ENCODE peak calls at places on chromosomes 7 and 10, in six cellular contexts. M is PC-9, S is testis, E is H9, Z is ovary, D is WERI-Rb-1. J is an unnamed sample.

GRCh38 chr7:115471891-115472290 is 550.0 kb downstream of the MDFIC start:
- DNase-seq in D (no peak), E (no peak), S (no peak), Z (no peak), M (no peak), J (no peak)

GRCh38 chr7:4882169-4882741 is 1.3 kb downstream of the RADIL start:
- DNase-seq in S (peak; percentile 75), Z (peak; percentile 65), M (peak; percentile 22), D (no peak), E (peak; percentile 71), J (peak; percentile 30)

GRCh38 chr10:35961501-35961900 is 319.4 kb upstream of the FZD8 start:
- DNase-seq in D (no peak), Z (no peak), E (no peak), S (no peak), M (no peak), J (no peak)

GRCh38 chr10:6430581-6430980 is 149.5 kb downstream of the PRKCQ start:
- DNase-seq in M (no peak), Z (no peak), D (no peak), E (no peak), S (no peak), J (no peak)

GRCh38 chr7:18530224-18531179 is 35.0 kb downstream of the HDAC9 start:
- DNase-seq in D (no peak), S (no peak), M (no peak), E (no peak), Z (no peak), J (no peak)

GRCh38 chr10:111093741-111094380 is 17.0 kb downstream of the ADRA2A start:
- DNase-seq in M (no peak), D (no peak), Z (no peak), S (no peak), E (no peak), J (no peak)

GRCh38 chr10:49512121-49512809 is 26.7 kb downstream of the ERCC6 start:
- DNase-seq in D (peak; percentile 6), Z (no peak), S (peak; percentile 22), M (peak; percentile 11), E (no peak), J (no peak)

GRCh38 chr10:4677296-4678021 is 148.5 kb upstream of the AKR1E2 start:
- DNase-seq in E (no peak), M (no peak), S (no peak), D (no peak), Z (no peak), J (no peak)

GRCh38 chr7:138239244-138239643 is 163.0 kb downstream of the AKR1D1 start:
- DNase-seq in E (no peak), Z (no peak), S (no peak), D (no peak), M (no peak), J (no peak)

GRCh38 chr10:26217396-26218105 is 977 bp downstream of the GAD2 start:
- DNase-seq in Z (no peak), M (no peak), E (peak; percentile 73), S (no peak), D (no peak), J (no peak)

GRCh38 chr7:68706291-68706690 is 892.0 kb upstream of the AUTS2 start:
- DNase-seq in D (no peak), M (peak; percentile 27), E (no peak), Z (no peak), S (no peak), J (no peak)

GRCh38 chr10:35409094-35409582 is 72.8 kb downstream of the CCNY start:
- DNase-seq in Z (no peak), M (peak; percentile 30), D (no peak), S (no peak), E (no peak), J (no peak)

GRCh38 chr7:106623846-106624245 is 37.1 kb downstream of the CCDC71L start:
- DNase-seq in M (no peak), D (no peak), Z (no peak), S (no peak), E (no peak), J (no peak)

GRCh38 chr10:92567952-92568600 is 5.8 kb downstream of the IDE start:
- DNase-seq in Z (no peak), M (no peak), D (no peak), S (no peak), E (no peak), J (no peak)

GRCh38 chr7:22452142-22452763 is 47.7 kb downstream of the STEAP1B start:
- DNase-seq in S (peak; percentile 86), M (peak; percentile 56), Z (peak; percentile 46), E (peak; percentile 84), D (peak; percentile 83), J (peak; percentile 81)

GRCh38 chr7:98852826-98853225 is 17.0 kb downstream of the TMEM130 start:
- DNase-seq in E (no peak), D (no peak), Z (no peak), S (no peak), M (no peak), J (no peak)

GRCh38 chr7:75054744-75055527 is 18.7 kb downstream of the RCC1L start:
- DNase-seq in M (peak; percentile 35), E (no peak), Z (peak; percentile 69), S (no peak), D (no peak), J (peak; percentile 33)

GRCh38 chr10:63005246-63005645 is 127.9 kb upstream of the NRBF2 start:
- DNase-seq in E (no peak), Z (no peak), M (no peak), S (no peak), D (no peak), J (no peak)

GRCh38 chr7:39357648-39358047 is 208.6 kb upstream of the YAE1 start:
- DNase-seq in D (peak; percentile 25), E (peak; percentile 47), M (no peak), S (peak; percentile 39), Z (no peak), J (no peak)

GRCh38 chr7:26508917-26509316 is 217.3 kb downstream of the SNX10 start:
- DNase-seq in S (no peak), M (no peak), E (peak; percentile 44), Z (no peak), D (no peak), J (no peak)

GRCh38 chr7:20509892-20510645 is 105.4 kb upstream of the ABCB5 start:
- DNase-seq in Z (no peak), D (no peak), E (no peak), S (no peak), M (no peak), J (no peak)

GRCh38 chr7:128840326-128841170 is 10.3 kb downstream of the FLNC start:
- DNase-seq in E (no peak), M (no peak), D (no peak), S (no peak), Z (no peak), J (no peak)

GRCh38 chr7:2107386-2108085 is 125.2 kb downstream of the MAD1L1 start:
- DNase-seq in Z (no peak), S (no peak), M (no peak), D (no peak), E (no peak), J (no peak)

GRCh38 chr10:1047937-1048336 is 982 bp downstream of the IDI1 start:
- DNase-seq in S (peak; percentile 39), E (no peak), M (peak; percentile 19), Z (no peak), D (peak; percentile 39), J (peak; percentile 54)
- H3K27me3 ChIP-seq in S (no peaks in the 10 kb centered on the region), E (no peaks in the 10 kb centered on the region), M (no peaks in the 10 kb centered on the region), Z (no peaks in the 10 kb centered on the region), D (no peaks in the 10 kb centered on the region), J (no peaks in the 10 kb centered on the region)

GRCh38 chr7:12951397-12951801 is 264.0 kb downstream of the ARL4A start:
- DNase-seq in M (peak; percentile 3), Z (no peak), E (no peak), D (no peak), S (no peak), J (no peak)
- H3K27ac ChIP-seq in M (no peak overlapping the region), Z (no peak overlapping the region), E (no peak overlapping the region), D (no peak overlapping the region), S (no peak overlapping the region), J (no peak overlapping the region)

GRCh38 chr7:35508623-35509400 is 186.1 kb downstream of the HERPUD2 start:
- DNase-seq in Z (no peak), E (no peak), M (no peak), D (no peak), S (no peak), J (no peak)
- TF ChIP-seq CTCF in Z (no peak), E (peak; percentile 39), M (peak; percentile 20), D (peak; percentile 36), S (no peak), J (no peak)

GRCh38 chr10:101216631-101217425 is 12.4 kb downstream of the LBX1 start:
- DNase-seq in D (no peak), S (no peak), M (no peak), Z (no peak), E (no peak), J (no peak)
- H3K27me3 ChIP-seq in D (peaks cover 5% of the 10 kb centered on the region), S (no peaks in the 10 kb centered on the region), M (peaks cover 36% of the 10 kb centered on the region), Z (no peaks in the 10 kb centered on the region), E (peaks cover 78% of the 10 kb centered on the region), J (peaks cover 86% of the 10 kb centered on the region)

GRCh38 chr7:149081914-149082313 is 8.6 kb downstream of the ZNF786 start:
- DNase-seq in S (no peak), M (no peak), E (no peak), Z (no peak), D (no peak), J (no peak)
- H3K27ac ChIP-seq in S (no peak overlapping the region), M (no peak overlapping the region), E (no peak overlapping the region), Z (no peak overlapping the region), D (no peak overlapping the region), J (no peak overlapping the region)

GRCh38 chr7:475425-475728 is 44.3 kb downstream of the PDGFA start:
- DNase-seq in E (no peak), M (no peak), D (no peak), Z (peak; percentile 20), S (no peak), J (no peak)

GRCh38 chr7:473211-473734 is 46.4 kb downstream of the PDGFA start:
- DNase-seq in S (no peak), E (no peak), M (no peak), Z (peak; percentile 31), D (no peak), J (no peak)

GRCh38 chr7:474605-475424 is 44.8 kb downstream of the PDGFA start:
- DNase-seq in M (no peak), E (no peak), Z (no peak), S (no peak), D (no peak), J (no peak)

GRCh38 chr7:472640-472957 is 47.0 kb downstream of the PDGFA start:
- DNase-seq in D (no peak), Z (peak; percentile 14), M (no peak), E (no peak), S (no peak), J (no peak)

GRCh38 chr7:473870-474604 is 45.6 kb downstream of the PDGFA start:
- DNase-seq in S (no peak), Z (peak; percentile 13), E (no peak), D (no peak), M (no peak), J (no peak)
- TF ChIP-seq CTCF in S (no peak), Z (no peak), E (no peak), D (no peak), M (no peak), J (no peak)